ENCODE peak calls at places on chromosomes 3 and 15, in five cellular contexts. One of them, this sample, is unnamed. For H3K36me3 and H3K27me3, the result is how much of the 10 kb centered on the place peaks cover.

GRCh38 chr3:39144095-39144747 is 9.2 kb downstream of the CSRNP1 start:
- DNase-seq in spleen: no peak
- DNase-seq in transverse colon: no peak
- DNase-seq in esophagus squamous epithelium: no peak
- DNase-seq in endothelial cell of umbilical vein: no peak
- DNase-seq in this sample: peak

GRCh38 chr15:38547255-38547997 is 17.2 kb downstream of the RASGRP1 start:
- DNase-seq in spleen: no peak
- DNase-seq in transverse colon: no peak
- DNase-seq in esophagus squamous epithelium: no peak
- DNase-seq in endothelial cell of umbilical vein: no peak
- DNase-seq in this sample: no peak

GRCh38 chr15:83844742-83845141 is 190.8 kb downstream of the ADAMTSL3 start:
- DNase-seq in spleen: no peak
- DNase-seq in transverse colon: no peak
- DNase-seq in esophagus squamous epithelium: no peak
- DNase-seq in endothelial cell of umbilical vein: no peak
- DNase-seq in this sample: no peak

GRCh38 chr15:89999676-90000174 is 1.4 kb upstream of the ZNF710 start:
- DNase-seq in spleen: no peak
- DNase-seq in transverse colon: peak
- DNase-seq in esophagus squamous epithelium: no peak
- DNase-seq in endothelial cell of umbilical vein: no peak
- DNase-seq in this sample: peak

GRCh38 chr3:13040381-13041074 is 32.7 kb downstream of the IQSEC1 start:
- DNase-seq in spleen: peak
- DNase-seq in transverse colon: peak
- DNase-seq in esophagus squamous epithelium: no peak
- DNase-seq in endothelial cell of umbilical vein: no peak
- DNase-seq in this sample: no peak

GRCh38 chr3:4994144-4994730 is 15.0 kb downstream of the BHLHE40 start:
- DNase-seq in spleen: no peak
- DNase-seq in transverse colon: no peak
- DNase-seq in esophagus squamous epithelium: no peak
- DNase-seq in endothelial cell of umbilical vein: no peak
- DNase-seq in this sample: no peak

GRCh38 chr15:101650145-101650544 is 2.0 kb downstream of the TM2D3 start:
- DNase-seq in spleen: no peak
- DNase-seq in transverse colon: no peak
- DNase-seq in esophagus squamous epithelium: no peak
- DNase-seq in endothelial cell of umbilical vein: no peak
- DNase-seq in this sample: no peak

GRCh38 chr15:71807125-71807629 is 3.2 kb upstream of the NR2E3 start:
- DNase-seq in spleen: no peak
- DNase-seq in transverse colon: no peak
- DNase-seq in esophagus squamous epithelium: no peak
- DNase-seq in endothelial cell of umbilical vein: no peak
- DNase-seq in this sample: peak

GRCh38 chr3:128012050-128012449 is 40.2 kb upstream of the SEC61A1 start:
- DNase-seq in spleen: no peak
- DNase-seq in transverse colon: no peak
- DNase-seq in esophagus squamous epithelium: no peak
- DNase-seq in endothelial cell of umbilical vein: no peak
- DNase-seq in this sample: no peak

GRCh38 chr3:136852180-136852579 is 9.8 kb upstream of the NCK1 start:
- DNase-seq in spleen: no peak
- DNase-seq in transverse colon: no peak
- DNase-seq in esophagus squamous epithelium: no peak
- DNase-seq in endothelial cell of umbilical vein: no peak
- DNase-seq in this sample: no peak

GRCh38 chr3:112109313-112109712 is 23.1 kb downstream of the C3orf52 start:
- DNase-seq in spleen: no peak
- DNase-seq in transverse colon: no peak
- DNase-seq in esophagus squamous epithelium: no peak
- DNase-seq in endothelial cell of umbilical vein: no peak
- DNase-seq in this sample: no peak

GRCh38 chr3:128503751-128504532 is 10.9 kb upstream of the GATA2 start:
- DNase-seq in spleen: peak
- DNase-seq in transverse colon: no peak
- DNase-seq in esophagus squamous epithelium: no peak
- DNase-seq in endothelial cell of umbilical vein: no peak
- DNase-seq in this sample: peak

GRCh38 chr3:150469031-150469930 is 61.2 kb downstream of the TSC22D2 start:
- DNase-seq in spleen: no peak
- DNase-seq in transverse colon: peak
- DNase-seq in esophagus squamous epithelium: no peak
- DNase-seq in endothelial cell of umbilical vein: peak
- DNase-seq in this sample: no peak

GRCh38 chr3:115251509-115251908 is 104.4 kb upstream of the ZBTB20 start:
- DNase-seq in spleen: no peak
- DNase-seq in transverse colon: no peak
- DNase-seq in esophagus squamous epithelium: no peak
- DNase-seq in endothelial cell of umbilical vein: peak
- DNase-seq in this sample: no peak

GRCh38 chr3:79767194-79767952 is 425 bp downstream of the ROBO1 start:
- DNase-seq in spleen: no peak
- DNase-seq in transverse colon: no peak
- DNase-seq in esophagus squamous epithelium: no peak
- DNase-seq in endothelial cell of umbilical vein: peak
- DNase-seq in this sample: peak

GRCh38 chr15:39946862-39947261 is 12.9 kb downstream of the EIF2AK4 start:
- DNase-seq in spleen: no peak
- DNase-seq in transverse colon: no peak
- DNase-seq in esophagus squamous epithelium: no peak
- DNase-seq in endothelial cell of umbilical vein: no peak
- DNase-seq in this sample: no peak

GRCh38 chr3:78659386-78659987 is 1108.3 kb downstream of the ROBO1 start:
- DNase-seq in spleen: no peak
- DNase-seq in transverse colon: peak
- DNase-seq in esophagus squamous epithelium: no peak
- DNase-seq in endothelial cell of umbilical vein: peak
- DNase-seq in this sample: no peak

GRCh38 chr3:99614768-99615167 is 23.6 kb upstream of the COL8A1 start:
- DNase-seq in spleen: no peak
- DNase-seq in transverse colon: no peak
- DNase-seq in esophagus squamous epithelium: no peak
- DNase-seq in endothelial cell of umbilical vein: no peak
- DNase-seq in this sample: no peak

GRCh38 chr15:42413914-42414313 is 54.6 kb downstream of the CAPN3 start:
- DNase-seq in spleen: no peak
- DNase-seq in transverse colon: no peak
- DNase-seq in esophagus squamous epithelium: no peak
- DNase-seq in endothelial cell of umbilical vein: peak
- DNase-seq in this sample: no peak

GRCh38 chr3:143507735-143508580 is 340.3 kb downstream of the SLC9A9 start:
- DNase-seq in spleen: no peak
- DNase-seq in transverse colon: no peak
- DNase-seq in esophagus squamous epithelium: no peak
- DNase-seq in endothelial cell of umbilical vein: no peak
- DNase-seq in this sample: no peak

GRCh38 chr3:22010997-22011396 is 260.0 kb upstream of the ZNF385D start:
- DNase-seq in spleen: no peak
- DNase-seq in transverse colon: no peak
- DNase-seq in esophagus squamous epithelium: no peak
- DNase-seq in endothelial cell of umbilical vein: no peak
- DNase-seq in this sample: no peak

GRCh38 chr15:78243491-78243941 is 9.2 kb upstream of the ACSBG1 start:
- DNase-seq in spleen: no peak
- DNase-seq in transverse colon: peak
- DNase-seq in esophagus squamous epithelium: no peak
- DNase-seq in endothelial cell of umbilical vein: no peak
- DNase-seq in this sample: peak

GRCh38 chr15:45790325-45790943 is 155.6 kb downstream of the SQOR start:
- DNase-seq in spleen: no peak
- DNase-seq in transverse colon: peak
- DNase-seq in esophagus squamous epithelium: no peak
- DNase-seq in endothelial cell of umbilical vein: peak
- DNase-seq in this sample: peak

GRCh38 chr3:58408906-58409305 is 24.7 kb downstream of the PDHB start:
- DNase-seq in spleen: no peak
- DNase-seq in transverse colon: no peak
- DNase-seq in esophagus squamous epithelium: no peak
- DNase-seq in endothelial cell of umbilical vein: no peak
- DNase-seq in this sample: no peak

GRCh38 chr3:166810741-166811445 is 569.2 kb downstream of the ZBBX start:
- DNase-seq in spleen: no peak
- DNase-seq in transverse colon: no peak
- DNase-seq in esophagus squamous epithelium: no peak
- DNase-seq in endothelial cell of umbilical vein: no peak
- DNase-seq in this sample: peak

GRCh38 chr3:163552659-163552966 is 1525.7 kb downstream of the SI start:
- DNase-seq in spleen: peak
- DNase-seq in transverse colon: no peak
- DNase-seq in esophagus squamous epithelium: no peak
- DNase-seq in endothelial cell of umbilical vein: no peak
- DNase-seq in this sample: no peak

GRCh38 chr3:16301490-16301889 is 36.5 kb downstream of the OXNAD1 start:
- DNase-seq in spleen: no peak
- DNase-seq in transverse colon: no peak
- DNase-seq in esophagus squamous epithelium: no peak
- DNase-seq in endothelial cell of umbilical vein: no peak
- DNase-seq in this sample: no peak

GRCh38 chr3:136146981-136147729 is 49.0 kb downstream of the MSL2 start:
- DNase-seq in spleen: no peak
- DNase-seq in transverse colon: no peak
- DNase-seq in esophagus squamous epithelium: no peak
- DNase-seq in endothelial cell of umbilical vein: no peak
- DNase-seq in this sample: no peak

GRCh38 chr3:142275856-142276255 is 50.5 kb upstream of the GK5 start:
- DNase-seq in spleen: no peak
- DNase-seq in transverse colon: no peak
- DNase-seq in esophagus squamous epithelium: no peak
- DNase-seq in endothelial cell of umbilical vein: no peak
- DNase-seq in this sample: no peak

GRCh38 chr3:42266085-42266484 is at the start of gene CCK:
- DNase-seq in spleen: no peak
- DNase-seq in transverse colon: no peak
- DNase-seq in esophagus squamous epithelium: no peak
- DNase-seq in endothelial cell of umbilical vein: no peak
- DNase-seq in this sample: peak

GRCh38 chr15:83971967-83972366 is 263.6 kb upstream of the GOLGA6L4 start:
- DNase-seq in spleen: no peak
- DNase-seq in transverse colon: no peak
- DNase-seq in esophagus squamous epithelium: no peak
- DNase-seq in endothelial cell of umbilical vein: no peak
- DNase-seq in this sample: no peak

GRCh38 chr3:3172627-3173026 is 6.9 kb downstream of the CRBN start:
- DNase-seq in spleen: no peak
- DNase-seq in transverse colon: no peak
- DNase-seq in esophagus squamous epithelium: no peak
- DNase-seq in endothelial cell of umbilical vein: peak
- DNase-seq in this sample: no peak

GRCh38 chr3:75237041-75237775 is 426.9 kb upstream of the FRG2C start:
- DNase-seq in spleen: no peak
- DNase-seq in transverse colon: no peak
- DNase-seq in esophagus squamous epithelium: no peak
- DNase-seq in endothelial cell of umbilical vein: no peak
- DNase-seq in this sample: no peak

GRCh38 chr3:61668317-61668864 is 107.0 kb downstream of the PTPRG start:
- DNase-seq in spleen: no peak
- DNase-seq in transverse colon: no peak
- DNase-seq in esophagus squamous epithelium: no peak
- DNase-seq in endothelial cell of umbilical vein: no peak
- DNase-seq in this sample: no peak

GRCh38 chr3:66428733-66429132 is 72.1 kb downstream of the LRIG1 start:
- DNase-seq in spleen: no peak
- DNase-seq in transverse colon: peak
- DNase-seq in esophagus squamous epithelium: no peak
- DNase-seq in endothelial cell of umbilical vein: peak
- DNase-seq in this sample: no peak

GRCh38 chr3:68988740-68989139 is 24.7 kb downstream of the EOGT start:
- DNase-seq in spleen: no peak
- DNase-seq in transverse colon: no peak
- DNase-seq in esophagus squamous epithelium: no peak
- DNase-seq in endothelial cell of umbilical vein: peak
- DNase-seq in this sample: no peak
- H3K36me3 ChIP-seq in spleen: under half
- H3K36me3 ChIP-seq in transverse colon: under half
- H3K36me3 ChIP-seq in esophagus squamous epithelium: under half
- H3K36me3 ChIP-seq in endothelial cell of umbilical vein: under half
- H3K36me3 ChIP-seq in this sample: under half

DNA sequence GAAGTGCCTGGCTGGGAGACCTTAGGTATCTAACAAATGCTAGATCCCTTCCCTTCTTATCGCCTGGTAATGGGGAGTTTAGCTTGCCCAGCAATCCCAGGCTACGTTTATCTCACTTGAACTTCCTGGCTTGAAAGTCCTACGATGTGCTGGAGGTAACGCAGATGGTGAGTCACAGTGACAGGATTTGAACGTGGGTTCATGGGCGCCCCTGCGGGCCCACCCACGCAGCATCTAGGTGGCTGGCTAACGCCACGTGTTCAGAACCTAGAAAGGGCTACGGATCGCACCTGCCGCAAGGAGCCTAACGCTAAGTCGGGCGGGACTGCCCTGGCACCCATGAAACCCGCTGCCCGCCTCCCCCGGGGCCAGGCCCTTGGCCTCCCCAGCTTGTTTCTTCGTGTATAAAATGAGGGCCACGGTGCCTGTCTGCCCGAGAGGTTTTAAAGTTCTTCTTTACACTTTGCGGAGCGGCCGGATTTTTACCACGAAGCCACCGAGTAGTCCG is 600 bp upstream of the USP3 start:
- DNase-seq in spleen: peak
- DNase-seq in transverse colon: peak
- DNase-seq in esophagus squamous epithelium: no peak
- DNase-seq in endothelial cell of umbilical vein: peak
- DNase-seq in this sample: peak
- H3K27me3 ChIP-seq in spleen: under half
- H3K27me3 ChIP-seq in transverse colon: under half
- H3K27me3 ChIP-seq in esophagus squamous epithelium: under half
- H3K27me3 ChIP-seq in endothelial cell of umbilical vein: under half
- H3K27me3 ChIP-seq in this sample: half or more

GRCh38 chr3:183768114-183768513 is 57.3 kb downstream of the MAP6D1 start:
- DNase-seq in spleen: no peak
- DNase-seq in transverse colon: no peak
- DNase-seq in esophagus squamous epithelium: no peak
- DNase-seq in endothelial cell of umbilical vein: no peak
- DNase-seq in this sample: no peak
- H3K36me3 ChIP-seq in spleen: under half
- H3K36me3 ChIP-seq in transverse colon: under half
- H3K36me3 ChIP-seq in esophagus squamous epithelium: under half
- H3K36me3 ChIP-seq in endothelial cell of umbilical vein: under half
- H3K36me3 ChIP-seq in this sample: under half

DNA sequence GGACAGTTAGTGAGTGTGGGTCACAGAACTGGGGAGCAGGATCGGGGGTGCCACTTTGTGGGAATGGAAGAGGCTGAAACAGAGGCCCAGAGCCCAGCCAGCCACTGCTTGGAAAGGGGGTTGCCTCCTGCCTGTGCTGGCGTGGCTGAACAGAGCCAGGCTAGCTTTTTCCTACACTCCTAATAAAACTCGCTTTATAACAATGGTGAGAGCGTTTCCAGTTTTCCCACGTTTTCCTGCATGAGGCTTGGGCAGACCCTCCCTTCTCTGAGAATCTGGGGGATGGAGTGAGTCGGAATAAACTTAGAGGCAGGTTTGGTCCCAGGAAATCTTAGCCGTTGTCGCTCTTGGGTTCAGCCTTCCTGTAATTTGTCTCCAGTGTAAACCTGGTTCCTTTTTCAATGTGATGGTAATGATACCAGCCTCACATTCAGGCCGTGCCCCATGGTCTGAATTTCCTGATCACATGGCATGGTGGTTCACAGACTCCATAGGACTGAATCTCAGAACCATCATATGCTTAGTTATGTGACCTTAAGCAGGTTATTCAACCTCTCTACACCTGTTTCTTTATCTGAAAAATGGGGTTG is 6.5 kb upstream of the FGD5 start:
- DNase-seq in spleen: peak
- DNase-seq in transverse colon: no peak
- DNase-seq in esophagus squamous epithelium: no peak
- DNase-seq in endothelial cell of umbilical vein: peak
- DNase-seq in this sample: no peak
- H3K27me3 ChIP-seq in spleen: under half
- H3K27me3 ChIP-seq in transverse colon: half or more
- H3K27me3 ChIP-seq in esophagus squamous epithelium: under half
- H3K27me3 ChIP-seq in endothelial cell of umbilical vein: under half
- H3K27me3 ChIP-seq in this sample: under half

This sample was measured in H7.